ENCODE peak calls at places on chromosomes 4 and X, in eight cellular contexts. D, B, L, T, R, O, Q and K are unnamed samples.

GRCh38 chrX:13014111-13015094 is 30.0 kb downstream of the FAM9C start:
- DNase-seq in O (no peak), Q (no peak), T (no peak), R (no peak), D (peak), B (no peak), L (no peak), K (no peak)

GRCh38 chrX:129726307-129727111 is 12.3 kb upstream of the XPNPEP2 start:
- DNase-seq in L (peak), T (peak), O (no peak), D (peak), B (peak), R (peak), Q (no peak), K (peak)

GRCh38 chr4:18105023-18106011 is 83.8 kb upstream of the LCORL start:
- DNase-seq in B (no peak), D (peak), Q (no peak), T (no peak), O (no peak), L (no peak), R (no peak), K (no peak)

GRCh38 chr4:173167793-173168395 is 717 bp upstream of the GALNT7 start:
- DNase-seq in O (peak), R (peak), D (peak), B (peak), Q (peak), L (peak), T (no peak), K (peak)

GRCh38 chrX:68832516-68833447 is 4.0 kb downstream of the EFNB1 start:
- DNase-seq in R (peak), Q (no peak), T (no peak), L (no peak), B (no peak), O (no peak), D (no peak), K (no peak)

GRCh38 chr4:104421576-104421975 is 73.1 kb downstream of the CXXC4 start:
- DNase-seq in Q (no peak), O (no peak), D (no peak), T (no peak), R (no peak), L (no peak), B (no peak), K (no peak)

GRCh38 chr4:165877291-165877690 is 4.3 kb downstream of the TLL1 start:
- DNase-seq in R (no peak), T (peak), Q (no peak), D (peak), L (no peak), B (no peak), O (no peak), K (peak)

GRCh38 chrX:23436875-23437274 is 102.2 kb downstream of the PTCHD1 start:
- DNase-seq in T (no peak), R (no peak), L (no peak), B (no peak), D (no peak), Q (no peak), O (no peak), K (no peak)

GRCh38 chrX:141468940-141469339 is 115.6 kb downstream of the SPANXA1 start:
- DNase-seq in T (peak), B (no peak), O (no peak), Q (no peak), R (no peak), D (peak), L (no peak), K (no peak)

GRCh38 chr4:107279729-107280128 is 243.6 kb upstream of the DKK2 start:
- DNase-seq in O (no peak), R (no peak), D (peak), T (peak), L (no peak), B (no peak), Q (no peak), K (no peak)

GRCh38 chrX:149487292-149487691 is 17.8 kb downstream of the IDS start:
- DNase-seq in R (no peak), D (no peak), O (no peak), L (no peak), B (no peak), T (no peak), Q (no peak), K (no peak)

GRCh38 chr4:57080781-57081650 is 29.2 kb downstream of the IGFBP7 start:
- DNase-seq in Q (no peak), T (peak), R (no peak), L (no peak), B (peak), O (no peak), D (peak), K (no peak)

GRCh38 chr4:186723207-186724047 is at the start of gene FAT1:
- DNase-seq in L (no peak), O (no peak), D (peak), R (peak), Q (no peak), B (peak), T (peak), K (peak)

GRCh38 chr4:177573487-177573886 is 131.2 kb upstream of the AGA start:
- DNase-seq in L (no peak), B (no peak), Q (no peak), T (peak), O (no peak), D (peak), R (no peak), K (no peak)

GRCh38 chr4:129218355-129218754 is 122.4 kb downstream of the C4orf33 start:
- DNase-seq in O (no peak), T (peak), Q (no peak), D (peak), L (peak), R (no peak), B (no peak), K (no peak)

GRCh38 chr4:12179264-12179616 is 750.5 kb upstream of the HS3ST1 start:
- DNase-seq in O (no peak), Q (no peak), T (no peak), R (no peak), L (no peak), D (no peak), B (no peak), K (no peak)

GRCh38 chr4:55663145-55663544 is 27.0 kb upstream of the NMU start:
- DNase-seq in R (no peak), B (no peak), D (no peak), T (no peak), L (no peak), Q (no peak), O (no peak), K (no peak)

GRCh38 chrX:154426916-154427792 is 1.3 kb upstream of the ATP6AP1 start:
- DNase-seq in B (no peak), L (no peak), R (no peak), O (no peak), D (no peak), T (no peak), Q (no peak), K (no peak)

GRCh38 chrX:154430916-154431315 is 2.4 kb downstream of the ATP6AP1 start:
- DNase-seq in B (no peak), D (no peak), O (no peak), R (no peak), T (no peak), L (no peak), Q (no peak), K (no peak)

GRCh38 chrX:154429708-154430107 is 1.2 kb downstream of the ATP6AP1 start:
- DNase-seq in O (no peak), R (no peak), T (no peak), L (no peak), D (no peak), B (no peak), Q (no peak), K (no peak)

GRCh38 chrX:154430504-154430903 is 2.0 kb downstream of the ATP6AP1 start:
- DNase-seq in L (no peak), Q (no peak), B (no peak), D (no peak), O (no peak), T (no peak), R (no peak), K (no peak)

GRCh38 chrX:154428176-154429171 is at the start of gene ATP6AP1:
- DNase-seq in T (peak), L (peak), D (peak), B (peak), R (peak), Q (peak), O (peak), K (peak)
- TF ChIP-seq CTCF in T (no peak), L (peak), D (no peak), B (no peak), R (no peak), Q (no peak), O (no peak), K (no peak)

DNA sequence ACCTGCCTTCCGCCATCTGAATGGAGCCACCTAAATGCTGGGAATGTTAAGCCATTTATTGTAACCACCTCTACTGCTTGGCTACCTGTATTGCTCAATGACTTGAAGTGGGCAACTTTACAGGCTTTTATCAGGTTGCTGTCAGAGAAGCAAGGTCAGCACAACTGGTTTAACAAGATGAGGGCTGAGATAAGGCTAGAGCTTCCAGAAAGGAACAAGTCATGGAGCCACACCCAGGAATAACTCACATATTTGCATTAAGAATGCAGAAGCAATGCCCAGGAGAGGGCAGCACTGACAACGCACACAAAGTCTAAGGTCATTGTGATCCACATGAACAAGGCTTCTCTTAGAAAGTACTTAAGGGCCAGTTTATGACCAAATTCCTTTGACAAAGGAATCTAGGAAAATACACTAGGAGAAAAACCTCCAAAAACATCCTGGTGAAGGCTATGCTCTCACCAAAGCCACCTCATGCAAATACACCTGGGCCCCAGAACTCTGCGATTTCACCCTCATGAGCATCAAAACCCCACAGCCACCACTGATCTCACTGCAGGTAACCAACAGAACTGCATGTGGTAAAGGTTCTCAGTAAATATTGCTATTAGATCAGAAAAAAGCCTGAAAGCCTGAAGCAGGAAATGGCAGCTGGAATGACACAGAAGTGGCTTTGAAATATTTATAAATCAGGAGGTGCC is 15.0 kb upstream of the STS start:
- DNase-seq in D (peak), O (no peak), T (peak), B (peak), R (peak), Q (no peak), L (peak), K (peak)
- TF ChIP-seq CTCF in D (peak), O (no peak), T (peak), B (no peak), R (peak), Q (no peak), L (peak), K (no peak)

GRCh38 chrX:9885150-9885549 is 82.0 kb upstream of the CLDN34 start:
- DNase-seq in O (peak), T (peak), Q (peak), L (peak), B (peak), R (peak), D (peak), K (peak)
- TF ChIP-seq CTCF in O (no peak), T (peak), Q (peak), L (peak), B (peak), R (peak), D (peak), K (peak)

DNA sequence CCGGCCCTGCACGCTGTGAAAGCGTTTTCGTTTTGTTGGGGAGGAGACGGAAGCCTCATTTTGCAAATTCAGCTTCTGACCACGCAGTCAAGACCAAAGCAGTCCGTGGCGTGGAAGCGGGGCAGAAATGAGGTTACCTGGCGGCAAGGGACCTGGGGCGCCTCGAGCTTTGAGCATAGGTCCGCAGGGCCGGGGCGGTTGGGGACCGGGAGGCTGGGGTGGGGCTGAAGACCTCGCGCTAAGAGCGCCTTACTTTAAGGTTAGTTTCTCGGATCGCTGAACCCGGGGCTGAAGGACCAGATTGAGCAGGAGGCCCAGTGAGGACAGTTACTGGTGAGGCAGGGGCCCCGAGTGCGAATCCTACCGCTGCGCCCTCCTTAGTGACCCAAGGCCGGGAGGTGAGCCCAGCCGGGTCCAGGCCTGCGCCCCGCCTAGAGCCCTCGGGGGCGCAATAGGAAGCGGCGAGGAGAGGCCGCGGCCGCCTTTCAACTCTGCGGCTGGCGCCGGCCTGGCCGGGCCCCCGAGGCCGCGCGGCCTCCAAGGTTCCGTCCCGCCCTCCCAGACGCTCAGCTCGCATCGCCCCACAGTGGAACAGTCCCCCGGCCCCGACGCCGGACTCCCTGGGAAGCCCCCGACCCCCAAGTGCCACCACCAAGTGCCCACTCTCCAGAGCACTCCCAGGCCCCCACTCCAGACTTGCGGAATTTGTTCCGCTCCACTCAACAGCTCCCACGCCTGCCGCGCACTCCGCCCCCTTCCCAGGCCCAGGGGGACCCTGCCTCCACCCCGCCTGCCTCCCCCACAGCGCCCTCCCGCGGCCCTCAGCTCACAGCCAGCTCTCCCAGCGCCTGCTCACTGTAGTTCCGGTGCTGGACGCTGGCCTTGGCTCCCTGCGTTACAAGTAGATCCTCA is 7.6 kb downstream of the MSX1 start:
- DNase-seq in T (no peak), B (peak), Q (no peak), R (no peak), D (peak), L (peak), O (no peak), K (peak)
- TF ChIP-seq CTCF in T (no peak), B (peak), Q (no peak), R (no peak), D (no peak), L (peak), O (no peak), K (no peak)

DNA sequence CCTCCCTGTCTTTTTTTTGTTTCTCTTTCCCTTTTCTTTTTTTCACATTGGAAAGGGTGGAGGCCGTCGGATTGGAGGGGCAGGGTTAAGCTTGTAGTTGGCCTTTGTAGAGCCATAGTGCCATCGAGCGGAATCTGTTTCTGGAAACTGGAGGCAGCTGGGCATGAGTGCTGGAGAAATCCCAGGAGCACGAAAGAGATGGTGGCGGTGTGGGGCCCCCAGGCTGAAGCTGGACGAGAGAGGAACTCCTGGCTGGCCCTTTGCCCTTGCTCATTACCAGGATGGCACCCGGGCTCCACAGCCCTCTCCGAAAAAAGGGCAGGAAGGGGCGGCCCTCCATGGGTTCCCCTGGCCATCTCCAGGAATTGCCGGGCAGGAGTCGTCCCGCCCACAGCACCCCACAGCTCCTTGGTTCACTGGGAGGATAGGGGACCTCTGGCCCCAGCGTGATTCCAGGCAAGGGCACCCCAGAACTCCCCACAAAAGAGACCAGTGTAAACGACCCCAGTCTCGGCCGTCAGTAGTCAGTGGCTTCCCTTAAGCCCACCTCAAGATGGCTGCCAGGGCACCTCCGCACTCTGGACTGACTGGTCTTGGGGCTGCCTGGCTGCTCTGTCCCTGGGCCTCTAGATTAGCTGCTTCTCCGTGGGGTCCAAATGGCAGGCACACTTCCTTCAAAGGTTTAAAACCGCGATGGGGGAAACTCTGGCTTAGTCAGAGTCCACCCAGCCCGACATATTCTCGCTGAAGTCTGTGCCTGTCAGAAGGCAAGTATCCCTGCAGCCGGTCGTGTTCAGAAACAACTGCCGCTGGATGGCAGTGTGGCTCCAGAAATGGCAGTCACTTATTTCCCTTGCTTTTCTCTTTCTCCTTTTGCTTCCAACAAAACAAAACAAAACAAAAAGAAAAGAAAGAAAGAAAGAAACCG is 74.1 kb downstream of the NBDY start:
- DNase-seq in D (peak), R (peak), L (peak), T (peak), O (no peak), B (peak), Q (peak), K (peak)
- TF ChIP-seq CTCF in D (peak), R (no peak), L (peak), T (peak), O (no peak), B (no peak), Q (peak), K (no peak)

DNA sequence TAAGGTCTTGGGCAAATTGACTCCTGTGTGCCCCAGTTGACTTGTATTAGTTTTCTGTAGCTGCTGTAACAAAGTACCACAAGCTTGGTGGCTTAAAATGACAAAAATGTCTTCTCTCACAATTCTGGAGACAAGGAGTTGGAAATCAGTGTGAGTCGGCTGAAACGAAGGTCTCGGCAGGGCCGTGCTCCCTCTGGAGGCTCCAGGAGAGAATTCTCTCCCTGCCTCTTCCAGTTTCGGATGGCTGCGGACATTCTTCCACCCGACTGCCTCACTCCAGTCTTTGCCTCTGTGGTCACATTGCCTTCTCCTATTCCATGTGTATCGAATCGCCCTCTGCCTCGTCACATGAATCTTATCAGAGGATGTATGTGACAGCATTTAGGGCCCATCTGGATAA is 66.0 kb upstream of the PHOX2B start:
- DNase-seq in D (no peak), T (peak), O (no peak), R (no peak), B (peak), Q (no peak), L (peak), K (peak)
- TF ChIP-seq CTCF in D (peak), T (peak), O (no peak), R (peak), B (no peak), Q (no peak), L (peak), K (no peak)

GRCh38 chr4:8754634-8755589 is 116.7 kb downstream of the HMX1 start:
- DNase-seq in Q (peak), B (no peak), D (no peak), O (no peak), T (no peak), L (peak), R (no peak), K (no peak)
- TF ChIP-seq CTCF in Q (no peak), B (no peak), D (no peak), O (no peak), T (no peak), L (no peak), R (no peak), K (no peak)